ENCODE peak calls at places on chromosomes 16 and 17, in ten cellular contexts. S, A, X, K, E, C, R, W, B and M are unnamed samples. For H3K4me1, the result is how much of the 10 kb centered on the place peaks cover.

GRCh38 chr17:81470944-81471803 is 41.4 kb downstream of the ACTG1 start:
- DNase-seq in A (no peak), W (no peak), X (peak), R (no peak), C (no peak), K (no peak), B (no peak), S (peak), E (no peak), M (no peak)

GRCh38 chr17:33908363-33909064 is 346.6 kb upstream of the CCL2 start:
- DNase-seq in K (no peak), X (no peak), S (no peak), B (no peak), R (no peak), E (no peak), A (no peak), C (no peak), W (no peak), M (no peak)

GRCh38 chr16:15572329-15573001 is 70.5 kb downstream of the MARF1 start:
- DNase-seq in A (no peak), X (peak), W (no peak), R (no peak), K (no peak), C (no peak), B (no peak), E (no peak), S (no peak), M (no peak)

GRCh38 chr17:80964859-80965580 is 26.6 kb upstream of the CHMP6 start:
- DNase-seq in E (no peak), C (no peak), R (no peak), X (no peak), B (no peak), K (no peak), A (no peak), S (no peak), W (no peak), M (no peak)

GRCh38 chr16:48438414-48438813 is 53.2 kb upstream of the SIAH1 start:
- DNase-seq in W (no peak), S (no peak), A (no peak), X (no peak), B (no peak), C (no peak), K (no peak), E (no peak), R (no peak), M (no peak)

GRCh38 chr17:46968224-46968834 is 10.7 kb downstream of the RPRML start:
- DNase-seq in E (no peak), W (no peak), A (no peak), C (no peak), B (no peak), X (no peak), R (no peak), K (no peak), S (no peak), M (no peak)

GRCh38 chr16:65125322-65125721 is 3.5 kb upstream of the CDH11 start:
- DNase-seq in E (no peak), S (no peak), A (no peak), W (no peak), R (no peak), K (no peak), X (peak), C (no peak), B (no peak), M (no peak)

GRCh38 chr16:66798162-66798561 is 3.2 kb downstream of the TERB1 start:
- DNase-seq in B (no peak), A (no peak), E (no peak), W (no peak), C (no peak), X (peak), S (no peak), K (no peak), R (no peak), M (no peak)

GRCh38 chr17:38789185-38789584 is 10.2 kb downstream of the PIP4K2B start:
- DNase-seq in K (no peak), R (no peak), X (no peak), C (no peak), E (no peak), A (peak), B (no peak), S (peak), W (no peak), M (peak)

GRCh38 chr17:3959921-3960601 is 4.2 kb downstream of the ATP2A3 start:
- DNase-seq in R (no peak), A (no peak), B (no peak), C (no peak), X (no peak), S (no peak), E (no peak), W (no peak), K (no peak), M (no peak)
- H3K4me3 ChIP-seq in R (no peak), A (no peak), B (no peak), C (no peak), X (no peak), S (no peak), E (no peak), W (no peak), K (no peak), M (no peak)

DNA sequence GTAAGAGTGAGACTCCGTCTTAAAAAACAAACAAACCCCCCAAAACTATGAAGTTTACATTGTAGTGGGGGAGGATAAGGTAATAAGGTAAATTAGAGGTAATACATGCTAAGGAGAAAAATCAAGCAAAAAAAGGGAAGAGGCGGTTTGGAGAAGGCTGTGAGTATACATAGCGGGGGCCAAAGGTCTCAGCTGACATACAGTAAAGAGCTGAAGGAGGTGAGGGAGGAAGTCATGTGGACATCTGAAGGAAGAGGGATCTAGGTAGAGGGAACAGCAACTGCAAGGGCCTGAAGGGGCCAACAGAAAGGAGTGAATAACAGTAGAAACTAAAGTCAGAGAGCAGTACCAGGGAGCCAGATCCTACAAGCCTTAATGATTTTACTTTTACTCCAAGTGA is 3.7 kb upstream of the MSL1 start:
- DNase-seq in B (no peak), W (no peak), A (no peak), R (no peak), X (no peak), C (no peak), S (no peak), E (no peak), K (no peak), M (no peak)
- H3K4me1 ChIP-seq in B (under half), W (under half), A (under half), R (under half), X (under half), C (under half), S (under half), E (under half), K (under half), M (under half)

GRCh38 chr16:70252355-70252988 is 732 bp upstream of the EXOSC6 start:
- DNase-seq in K (no peak), X (no peak), B (no peak), W (no peak), S (peak), E (no peak), A (peak), R (no peak), C (peak), M (peak)
- TF ChIP-seq CTCF in K (peak), X (peak), B (no peak), W (no peak), S (peak), E (peak), A (peak), R (no peak), C (peak), M (peak)

GRCh38 chr17:44106801-44107200 is 16.6 kb downstream of the HDAC5 start:
- DNase-seq in W (no peak), C (no peak), R (no peak), K (no peak), E (no peak), B (no peak), A (no peak), X (no peak), S (no peak), M (no peak)

GRCh38 chr17:44108440-44109311 is 14.8 kb downstream of the HDAC5 start:
- DNase-seq in B (peak), C (no peak), S (peak), R (no peak), A (no peak), E (peak), K (no peak), X (peak), W (peak), M (peak)

GRCh38 chr17:44110011-44110686 is 13.3 kb downstream of the HDAC5 start:
- DNase-seq in K (no peak), R (no peak), C (no peak), E (no peak), S (no peak), A (no peak), W (no peak), X (no peak), B (no peak), M (no peak)

GRCh38 chr17:44110823-44111633 is 12.4 kb downstream of the HDAC5 start:
- DNase-seq in K (no peak), W (peak), B (peak), S (peak), A (peak), E (peak), X (peak), R (peak), C (peak), M (peak)

GRCh38 chr17:44109312-44109630 is 14.2 kb downstream of the HDAC5 start:
- DNase-seq in K (no peak), S (no peak), R (no peak), C (no peak), A (no peak), X (no peak), E (no peak), B (no peak), W (no peak), M (no peak)
- H3K4me3 ChIP-seq in K (no peak), S (no peak), R (peak), C (peak), A (no peak), X (peak), E (peak), B (peak), W (peak), M (no peak)

DNA sequence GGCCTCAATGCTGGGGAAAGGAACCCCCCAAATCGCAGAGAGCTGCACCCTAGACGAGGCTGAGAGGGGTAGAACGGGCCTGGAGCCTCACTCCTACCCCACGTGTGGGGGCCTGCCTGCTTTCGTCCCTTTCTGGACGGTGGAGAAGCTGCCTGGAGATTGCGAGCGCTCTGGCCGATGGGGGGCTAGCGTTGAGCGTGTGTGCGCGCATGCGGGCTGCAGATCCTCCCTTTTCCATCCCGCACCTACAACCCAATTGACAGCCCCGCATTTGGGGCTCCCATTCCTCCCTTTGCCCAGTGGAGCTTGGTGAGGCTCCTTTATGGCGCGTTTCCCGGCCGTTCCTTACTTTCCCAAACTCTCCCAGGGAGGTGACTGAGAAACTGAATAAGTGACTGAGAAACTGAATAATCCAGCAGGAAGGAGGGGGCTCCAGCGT is 896 bp upstream of the ESRP2 start:
- DNase-seq in R (no peak), S (no peak), B (no peak), W (peak), C (no peak), K (no peak), A (peak), E (peak), X (no peak), M (peak)
- H3K4me1 ChIP-seq in R (under half), S (under half), B (under half), W (under half), C (under half), K (under half), A (under half), E (under half), X (under half), M (under half)

DNA sequence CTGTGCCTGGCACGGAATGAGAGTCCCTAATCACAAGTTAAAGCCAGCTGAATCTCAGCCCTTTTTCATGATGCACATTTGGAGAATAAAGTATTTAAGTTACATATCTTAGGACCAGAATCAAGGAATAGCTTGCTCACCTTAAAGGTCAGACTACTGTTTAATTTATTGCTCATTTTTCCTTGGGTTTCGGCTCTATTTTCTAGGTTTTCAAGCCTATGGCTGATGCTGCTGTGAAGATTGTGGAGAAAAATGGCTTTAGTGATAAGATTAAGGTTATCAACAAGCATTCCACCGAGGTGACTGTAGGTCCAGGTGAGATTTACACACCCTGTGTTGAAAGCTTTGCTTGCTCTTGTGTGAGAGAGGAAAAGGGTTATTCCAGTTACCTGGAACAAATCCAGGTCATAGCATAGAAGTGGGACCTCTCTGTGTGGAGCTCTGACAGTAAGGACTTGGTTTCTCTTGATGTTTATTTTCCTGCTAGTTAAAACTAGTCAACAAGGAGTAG is 18.1 kb downstream of the PRMT7 start:
- DNase-seq in K (no peak), S (no peak), X (no peak), E (no peak), A (no peak), R (no peak), W (no peak), C (no peak), B (no peak), M (no peak)
- TF ChIP-seq CTCF in K (no peak), S (no peak), X (no peak), E (no peak), A (no peak), R (no peak), W (no peak), C (no peak), B (no peak), M (no peak)

DNA sequence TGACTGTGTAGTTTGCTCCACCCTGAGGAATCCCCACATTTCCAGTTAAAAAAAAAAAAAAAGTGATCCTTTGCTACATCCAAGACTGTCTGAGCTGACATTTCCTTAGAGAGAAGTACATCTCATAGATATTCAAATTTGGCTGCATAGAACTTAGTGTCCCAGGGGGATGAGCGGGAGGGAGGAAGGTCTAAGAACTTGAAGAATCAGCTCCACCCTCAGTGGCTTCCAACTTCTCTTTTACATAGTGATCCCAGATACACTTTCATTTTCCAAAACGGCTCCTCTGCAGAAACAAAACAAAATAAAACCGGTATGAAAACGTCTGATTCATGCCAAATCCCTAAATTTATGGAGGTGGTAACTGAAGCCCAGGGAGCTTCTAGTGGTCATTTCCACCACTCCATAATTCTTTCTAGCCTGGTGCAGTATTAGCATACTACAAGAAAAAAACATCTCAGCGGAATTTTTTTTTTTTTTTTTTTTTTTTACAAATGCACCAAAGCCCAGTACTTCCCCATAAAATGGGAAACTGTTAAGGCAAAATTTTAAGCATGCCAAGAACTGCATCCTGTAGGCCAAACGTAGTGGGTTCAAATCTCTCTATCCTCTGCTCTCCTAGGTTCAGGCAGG is 29.4 kb downstream of the MAF start:
- DNase-seq in C (no peak), A (no peak), E (no peak), K (no peak), B (no peak), W (peak), R (no peak), X (no peak), S (no peak), M (no peak)
- H3K4me3 ChIP-seq in C (no peak), A (no peak), E (peak), K (no peak), B (peak), W (peak), R (no peak), X (no peak), S (no peak), M (no peak)

DNA sequence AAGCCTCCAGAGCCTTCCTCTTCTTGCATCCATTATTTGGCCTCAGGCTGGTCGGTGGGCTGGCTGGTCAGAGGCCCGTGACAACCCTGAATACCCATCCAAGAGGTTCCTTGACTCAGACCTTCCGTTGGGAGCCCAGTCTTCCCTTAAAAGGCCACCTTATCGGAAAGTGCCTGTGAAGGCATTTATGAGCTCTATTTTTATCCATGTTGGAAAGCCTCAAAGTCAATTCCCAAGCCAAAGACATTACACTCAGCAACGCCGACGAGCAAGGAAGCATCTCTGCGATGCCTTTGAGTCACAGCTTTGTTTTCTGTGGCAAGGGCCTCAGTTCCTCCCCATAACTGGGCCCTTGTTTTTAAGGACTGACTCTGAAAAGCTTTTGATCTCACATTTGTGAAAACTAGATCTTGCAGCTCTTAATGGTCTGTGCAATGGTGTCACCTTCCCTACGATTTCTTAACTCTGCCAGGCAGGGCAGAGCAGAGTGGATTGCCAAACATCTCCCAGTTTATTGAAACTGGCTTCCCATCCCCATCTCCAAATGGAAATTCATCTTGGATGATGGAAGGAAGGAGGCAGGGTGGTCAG is 13.3 kb upstream of the SPOP start:
- DNase-seq in X (peak), K (no peak), S (no peak), A (no peak), R (no peak), B (no peak), W (peak), C (peak), E (no peak), M (no peak)
- H3K4me1 ChIP-seq in X (under half), K (under half), S (under half), A (under half), R (under half), B (under half), W (half or more), C (under half), E (under half), M (under half)